ENCODE peak calls at places on chromosomes 7 and 10, in eight cellular contexts. One of them, this sample, is unnamed.

GRCh38 chr10:96840841-96841518 is 8.9 kb downstream of the LCOR start:
- DNase-seq in heart right ventricle: no peak
- DNase-seq in IMR-90: peak
- DNase-seq in activated CD4-positive, alpha-beta T cell treated with anti-CD3 and anti-CD28 coated beads for 24 hours: no peak
- DNase-seq in NCI-H1417: no peak
- DNase-seq in occipital lobe: no peak
- DNase-seq in Panc1: no peak
- DNase-seq in HTR-8/SVneo: no peak
- DNase-seq in this sample: no peak

GRCh38 chr7:106772655-106773108 is 92.4 kb upstream of the PIK3CG start:
- DNase-seq in IMR-90: peak
- DNase-seq in Panc1: no peak
- DNase-seq in heart right ventricle: no peak
- DNase-seq in NCI-H1417: no peak
- DNase-seq in occipital lobe: no peak
- DNase-seq in HTR-8/SVneo: no peak
- DNase-seq in activated CD4-positive, alpha-beta T cell treated with anti-CD3 and anti-CD28 coated beads for 24 hours: no peak
- DNase-seq in this sample: no peak

GRCh38 chr7:4734587-4735365 is 40.6 kb upstream of the AP5Z1 start:
- DNase-seq in activated CD4-positive, alpha-beta T cell treated with anti-CD3 and anti-CD28 coated beads for 24 hours: no peak
- DNase-seq in heart right ventricle: no peak
- DNase-seq in Panc1: no peak
- DNase-seq in IMR-90: no peak
- DNase-seq in NCI-H1417: no peak
- DNase-seq in HTR-8/SVneo: no peak
- DNase-seq in occipital lobe: no peak
- DNase-seq in this sample: no peak

GRCh38 chr10:110498087-110498981 is 627 bp downstream of the DUSP5 start:
- DNase-seq in occipital lobe: no peak
- DNase-seq in Panc1: no peak
- DNase-seq in HTR-8/SVneo: no peak
- DNase-seq in heart right ventricle: peak
- DNase-seq in IMR-90: peak
- DNase-seq in activated CD4-positive, alpha-beta T cell treated with anti-CD3 and anti-CD28 coated beads for 24 hours: no peak
- DNase-seq in NCI-H1417: peak
- DNase-seq in this sample: peak

GRCh38 chr10:95531994-95532399 is 29.2 kb downstream of the SORBS1 start:
- DNase-seq in NCI-H1417: no peak
- DNase-seq in activated CD4-positive, alpha-beta T cell treated with anti-CD3 and anti-CD28 coated beads for 24 hours: no peak
- DNase-seq in occipital lobe: no peak
- DNase-seq in HTR-8/SVneo: no peak
- DNase-seq in heart right ventricle: no peak
- DNase-seq in Panc1: no peak
- DNase-seq in IMR-90: no peak
- DNase-seq in this sample: no peak

GRCh38 chr10:117461766-117462423 is 80.7 kb upstream of the EMX2 start:
- DNase-seq in NCI-H1417: peak
- DNase-seq in occipital lobe: no peak
- DNase-seq in Panc1: peak
- DNase-seq in activated CD4-positive, alpha-beta T cell treated with anti-CD3 and anti-CD28 coated beads for 24 hours: no peak
- DNase-seq in HTR-8/SVneo: peak
- DNase-seq in IMR-90: peak
- DNase-seq in heart right ventricle: no peak
- DNase-seq in this sample: no peak

GRCh38 chr10:124534231-124534798 is 72.7 kb downstream of the LHPP start:
- DNase-seq in HTR-8/SVneo: no peak
- DNase-seq in IMR-90: no peak
- DNase-seq in Panc1: no peak
- DNase-seq in NCI-H1417: no peak
- DNase-seq in heart right ventricle: no peak
- DNase-seq in activated CD4-positive, alpha-beta T cell treated with anti-CD3 and anti-CD28 coated beads for 24 hours: no peak
- DNase-seq in occipital lobe: no peak
- DNase-seq in this sample: no peak

GRCh38 chr10:132229096-132229495 is 42.3 kb downstream of the DPYSL4 start:
- DNase-seq in occipital lobe: no peak
- DNase-seq in Panc1: no peak
- DNase-seq in IMR-90: no peak
- DNase-seq in NCI-H1417: no peak
- DNase-seq in activated CD4-positive, alpha-beta T cell treated with anti-CD3 and anti-CD28 coated beads for 24 hours: no peak
- DNase-seq in heart right ventricle: no peak
- DNase-seq in HTR-8/SVneo: no peak
- DNase-seq in this sample: no peak

GRCh38 chr7:91396-92158 is 100.8 kb upstream of the FAM20C start:
- DNase-seq in heart right ventricle: no peak
- DNase-seq in NCI-H1417: no peak
- DNase-seq in IMR-90: no peak
- DNase-seq in HTR-8/SVneo: no peak
- DNase-seq in occipital lobe: no peak
- DNase-seq in activated CD4-positive, alpha-beta T cell treated with anti-CD3 and anti-CD28 coated beads for 24 hours: no peak
- DNase-seq in Panc1: no peak
- DNase-seq in this sample: no peak

GRCh38 chr10:91610444-91610843 is 22.4 kb downstream of the PPP1R3C start:
- DNase-seq in activated CD4-positive, alpha-beta T cell treated with anti-CD3 and anti-CD28 coated beads for 24 hours: no peak
- DNase-seq in IMR-90: peak
- DNase-seq in NCI-H1417: no peak
- DNase-seq in occipital lobe: no peak
- DNase-seq in heart right ventricle: no peak
- DNase-seq in Panc1: no peak
- DNase-seq in HTR-8/SVneo: no peak
- DNase-seq in this sample: no peak

GRCh38 chr7:50321678-50322077 is 17.2 kb downstream of the IKZF1 start:
- DNase-seq in IMR-90: no peak
- DNase-seq in occipital lobe: no peak
- DNase-seq in HTR-8/SVneo: no peak
- DNase-seq in Panc1: no peak
- DNase-seq in activated CD4-positive, alpha-beta T cell treated with anti-CD3 and anti-CD28 coated beads for 24 hours: no peak
- DNase-seq in NCI-H1417: no peak
- DNase-seq in heart right ventricle: no peak
- DNase-seq in this sample: no peak

GRCh38 chr10:86285136-86285790 is 81.3 kb downstream of the GRID1 start:
- DNase-seq in Panc1: no peak
- DNase-seq in occipital lobe: no peak
- DNase-seq in activated CD4-positive, alpha-beta T cell treated with anti-CD3 and anti-CD28 coated beads for 24 hours: no peak
- DNase-seq in IMR-90: no peak
- DNase-seq in heart right ventricle: no peak
- DNase-seq in NCI-H1417: peak
- DNase-seq in HTR-8/SVneo: no peak
- DNase-seq in this sample: no peak

GRCh38 chr10:42988517-42989395 is 88.1 kb upstream of the RET start:
- DNase-seq in Panc1: no peak
- DNase-seq in occipital lobe: no peak
- DNase-seq in activated CD4-positive, alpha-beta T cell treated with anti-CD3 and anti-CD28 coated beads for 24 hours: no peak
- DNase-seq in NCI-H1417: no peak
- DNase-seq in IMR-90: no peak
- DNase-seq in heart right ventricle: no peak
- DNase-seq in HTR-8/SVneo: no peak
- DNase-seq in this sample: no peak

GRCh38 chr10:35339946-35340345 is 3.6 kb downstream of the CCNY start:
- DNase-seq in activated CD4-positive, alpha-beta T cell treated with anti-CD3 and anti-CD28 coated beads for 24 hours: no peak
- DNase-seq in occipital lobe: no peak
- DNase-seq in HTR-8/SVneo: no peak
- DNase-seq in NCI-H1417: no peak
- DNase-seq in heart right ventricle: no peak
- DNase-seq in Panc1: no peak
- DNase-seq in IMR-90: peak
- DNase-seq in this sample: no peak

This sample was measured in MM.1S.